ENCODE peak calls at places on chromosomes 16 and 17, in eight cellular contexts. J is PC-3, P is HCT116, U is GM23248, Y is OCI-LY7, A is MM.1S, N is GM23338, F is SK-N-SH. E is an unnamed sample.

GRCh38 chr16:48542020-48542473 is 67.9 kb downstream of the N4BP1 start:
- DNase-seq in A (no peak), P (no peak), N (peak), Y (peak), F (peak), J (peak), U (peak), E (peak)

GRCh38 chr17:81558941-81559806 is 7.0 kb upstream of the FAAP100 start:
- DNase-seq in F (no peak), J (no peak), N (peak), U (no peak), Y (no peak), P (no peak), A (no peak), E (peak)

GRCh38 chr17:8175795-8176196 is 384 bp downstream of the TMEM107 start:
- DNase-seq in A (no peak), Y (peak), J (no peak), P (no peak), F (no peak), N (no peak), U (peak), E (no peak)

GRCh38 chr16:80969114-80969484 is 37.6 kb downstream of the CMC2 start:
- DNase-seq in A (no peak), P (no peak), N (no peak), J (no peak), F (no peak), Y (no peak), U (no peak), E (no peak)

GRCh38 chr17:19755821-19756510 is 7.9 kb upstream of the ALDH3A1 start:
- DNase-seq in U (no peak), F (no peak), N (no peak), J (no peak), Y (no peak), A (no peak), P (no peak), E (no peak)

GRCh38 chr16:49488336-49488735 is 114.7 kb downstream of the C16orf78 start:
- DNase-seq in Y (no peak), A (no peak), J (no peak), F (no peak), P (no peak), U (no peak), N (no peak), E (no peak)

GRCh38 chr16:31420037-31420436 is 8.1 kb downstream of the COX6A2 start:
- DNase-seq in Y (no peak), U (no peak), J (no peak), F (no peak), P (no peak), N (no peak), A (no peak), E (no peak)

GRCh38 chr16:3577302-3577752 is at the start of gene NLRC3:
- DNase-seq in U (no peak), N (no peak), P (no peak), F (no peak), Y (peak), J (no peak), A (no peak), E (no peak)

GRCh38 chr16:4494746-4495490 is 18.7 kb downstream of the HMOX2 start:
- DNase-seq in A (no peak), J (peak), Y (no peak), N (no peak), U (peak), P (peak), F (no peak), E (no peak)

GRCh38 chr17:81926451-81927144 is 937 bp downstream of the MAFG start:
- DNase-seq in P (peak), A (peak), J (peak), N (peak), U (peak), Y (peak), F (peak), E (peak)

GRCh38 chr16:54927125-54928015 is 3.3 kb upstream of the IRX5 start:
- DNase-seq in A (peak), J (no peak), U (no peak), F (no peak), P (no peak), Y (peak), N (no peak), E (no peak)

GRCh38 chr17:42010898-42011516 is 6.2 kb downstream of the DNAJC7 start:
- DNase-seq in J (peak), A (no peak), Y (no peak), P (no peak), F (peak), N (peak), U (peak), E (peak)

GRCh38 chr17:28475151-28475900 is 1.9 kb downstream of the SLC13A2 start:
- DNase-seq in Y (no peak), U (no peak), J (peak), A (no peak), P (no peak), F (no peak), N (no peak), E (no peak)

GRCh38 chr16:85330694-85331188 is 218.5 kb upstream of the CIBAR2 start:
- DNase-seq in N (peak), U (peak), P (peak), A (peak), F (peak), J (peak), Y (peak), E (peak)

GRCh38 chr17:57915980-57916757 is 39.0 kb downstream of the CUEDC1 start:
- DNase-seq in P (no peak), F (peak), Y (no peak), A (no peak), J (no peak), N (peak), U (no peak), E (peak)

GRCh38 chr17:57911834-57912673 is 43.2 kb downstream of the CUEDC1 start:
- DNase-seq in U (peak), P (peak), F (no peak), J (peak), N (peak), Y (no peak), A (no peak), E (peak)

GRCh38 chr17:57913576-57914273 is 41.5 kb downstream of the CUEDC1 start:
- DNase-seq in U (peak), P (no peak), J (no peak), Y (no peak), A (no peak), F (no peak), N (no peak), E (no peak)

GRCh38 chr17:57915532-57915931 is 39.7 kb downstream of the CUEDC1 start:
- DNase-seq in A (no peak), U (no peak), Y (no peak), J (no peak), F (no peak), N (no peak), P (no peak), E (peak)

DNA sequence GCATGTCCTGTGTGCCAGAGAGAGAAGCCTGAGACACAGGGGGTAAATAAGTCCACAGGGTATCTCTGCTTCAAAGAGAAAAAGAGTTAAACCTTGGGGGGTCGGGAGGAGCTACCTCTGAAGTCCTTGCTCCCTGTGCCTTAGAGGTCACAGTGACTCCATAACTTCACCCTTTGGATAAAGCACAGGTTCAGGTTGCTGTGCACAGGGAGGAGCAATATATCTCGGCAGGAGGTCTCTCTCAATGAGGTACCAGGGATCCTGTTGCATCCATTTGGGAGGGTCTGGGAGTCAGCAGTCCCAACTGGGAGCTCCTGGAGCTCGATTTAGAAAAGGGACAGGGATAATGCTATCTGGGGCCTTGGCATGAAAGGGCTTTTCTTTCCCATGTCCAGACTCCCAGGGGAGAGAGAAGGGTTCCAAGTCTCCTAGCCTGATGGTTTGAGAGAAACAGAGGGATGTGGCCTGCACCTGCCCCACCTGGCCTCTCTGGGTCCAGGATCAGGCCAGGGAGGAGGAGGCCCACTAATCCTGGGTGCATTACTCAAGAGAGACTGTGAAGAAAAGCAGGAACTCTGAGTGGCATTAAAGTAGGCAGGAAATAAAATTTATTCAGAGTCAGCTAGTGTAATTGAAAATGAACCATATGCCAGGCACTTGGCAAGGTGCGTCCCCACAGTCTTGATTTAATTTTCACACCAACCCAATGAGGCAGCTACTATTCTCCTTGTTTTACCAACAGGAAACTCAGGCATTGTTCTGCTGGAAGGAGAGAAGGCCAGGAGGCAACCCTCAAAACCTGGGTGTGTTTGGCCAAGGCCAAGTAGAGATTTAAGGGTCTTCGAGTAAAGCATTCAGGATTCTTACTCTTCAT is 40.7 kb downstream of the CUEDC1 start:
- DNase-seq in Y (no peak), P (no peak), U (no peak), J (no peak), F (no peak), N (no peak), A (no peak), E (no peak)
- H3K27ac ChIP-seq in Y (no peak), P (no peak), U (no peak), J (no peak), F (no peak), N (no peak), A (no peak), E (no peak)

DNA sequence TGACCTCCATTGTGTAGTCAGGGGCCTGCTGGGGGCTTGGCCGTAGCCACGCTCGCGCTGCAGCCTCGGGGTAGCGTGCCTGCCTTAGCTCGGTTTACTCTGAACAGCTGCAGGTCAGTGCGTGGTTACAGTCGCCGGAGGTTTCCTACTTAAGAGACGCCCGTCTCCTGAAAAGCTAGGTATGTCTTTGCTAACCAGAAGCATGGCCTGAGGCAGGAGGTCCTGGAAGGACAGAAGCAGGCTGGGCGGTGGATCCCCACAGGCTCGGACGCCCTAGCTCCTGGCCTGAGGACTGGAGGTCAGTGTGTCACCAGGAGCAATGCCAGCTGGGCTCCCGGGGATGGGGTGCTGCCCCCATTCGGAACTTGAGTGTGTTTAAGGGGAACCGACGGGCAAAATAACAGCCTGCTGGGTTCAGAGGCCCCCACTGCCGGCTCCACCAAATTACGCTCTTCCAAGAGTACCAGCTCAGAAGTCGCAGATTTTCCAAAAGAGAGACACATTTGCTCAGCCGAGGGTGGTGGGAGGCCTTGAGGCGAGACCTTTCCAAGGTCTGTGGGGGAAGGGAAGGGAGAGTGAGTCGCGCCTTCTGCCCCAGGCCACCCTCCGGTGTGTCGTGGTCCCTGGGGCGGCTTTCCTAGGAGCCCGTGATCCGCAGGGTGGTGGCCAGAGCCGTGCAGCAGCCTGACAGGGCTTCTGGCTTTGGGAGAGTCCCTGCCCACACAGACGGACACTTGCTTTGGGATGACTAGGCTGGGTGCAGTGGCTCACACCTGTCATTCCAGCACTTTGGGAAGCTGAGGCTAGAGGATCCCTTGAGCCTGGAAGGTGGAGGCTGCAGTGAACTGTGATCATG is 3.9 kb upstream of the GNG13 start:
- DNase-seq in F (no peak), A (no peak), P (no peak), N (no peak), U (no peak), Y (no peak), J (no peak), E (no peak)
- H3K4me3 ChIP-seq in F (no peak), A (no peak), P (no peak), N (no peak), U (no peak), Y (no peak), J (no peak), E (no peak)

GRCh38 chr17:44086364-44087311 is 16.1 kb downstream of the G6PC3 start:
- DNase-seq in N (peak), U (peak), F (peak), J (peak), P (peak), A (no peak), Y (no peak), E (peak)
- TF ChIP-seq EZH2phosphoT487 in N (no peak), U (no peak), F (no peak), J (peak), P (no peak), A (no peak), Y (no peak), E (no peak)

GRCh38 chr17:74213897-74214386 is 571 bp downstream of the TTYH2 start:
- DNase-seq in U (no peak), N (peak), A (no peak), J (no peak), P (no peak), Y (peak), F (no peak), E (peak)

GRCh38 chr17:74212262-74212912 is 984 bp upstream of the TTYH2 start:
- DNase-seq in Y (no peak), F (no peak), A (no peak), P (no peak), N (peak), U (peak), J (peak), E (peak)

GRCh38 chr17:74214642-74215331 is 1.4 kb downstream of the TTYH2 start:
- DNase-seq in Y (no peak), U (no peak), N (no peak), P (no peak), J (no peak), A (no peak), F (no peak), E (no peak)

GRCh38 chr17:74211929-74212261 is 1.5 kb upstream of the TTYH2 start:
- DNase-seq in P (no peak), Y (no peak), J (no peak), U (peak), F (no peak), N (peak), A (no peak), E (no peak)

DNA sequence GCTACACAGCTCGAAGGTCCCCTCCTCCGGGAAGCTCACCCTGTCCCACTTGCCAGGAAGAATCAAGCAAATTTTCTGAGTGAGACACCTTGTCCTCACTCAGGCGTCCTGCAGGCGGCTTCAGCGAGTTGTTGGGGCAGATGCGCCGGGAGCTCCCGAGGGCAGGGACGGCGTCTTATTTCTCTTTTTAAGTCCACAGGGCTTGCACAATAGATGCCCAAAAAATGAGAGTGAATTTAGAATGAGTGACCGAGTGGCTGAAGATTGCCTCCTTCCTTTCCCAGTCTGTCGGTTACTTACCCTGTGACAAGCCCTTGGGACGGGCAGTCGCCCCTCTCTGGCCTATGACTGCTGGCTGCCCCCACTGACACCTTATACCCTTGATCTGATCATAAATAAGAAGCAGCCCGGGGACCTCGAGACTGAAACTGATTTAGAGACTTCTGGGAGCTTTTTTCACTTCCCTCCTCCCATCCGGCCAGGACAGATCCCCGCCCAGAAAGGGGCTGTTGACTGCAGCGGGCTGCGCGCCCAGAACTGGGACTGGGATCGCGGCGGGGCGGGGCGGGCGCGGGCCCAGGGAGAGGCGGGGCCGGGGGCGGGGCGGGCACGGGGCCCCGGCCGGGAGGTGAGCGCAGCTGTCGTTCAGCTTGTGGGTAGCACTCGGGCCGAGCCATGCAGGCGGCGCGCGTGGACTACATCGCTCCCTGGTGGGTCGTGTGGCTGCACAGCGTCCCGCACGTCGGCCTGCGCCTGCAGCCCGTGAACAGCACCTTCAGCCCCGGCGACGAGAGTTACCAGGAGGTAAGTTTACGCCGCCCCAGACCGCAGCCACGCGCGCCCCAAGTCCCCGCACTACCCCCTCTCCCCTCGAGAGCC is at the start of gene TTYH2:
- DNase-seq in Y (peak), J (peak), U (peak), N (peak), F (peak), P (peak), A (peak), E (peak)
- H3K27ac ChIP-seq in Y (peak), J (peak), U (peak), N (peak), F (peak), P (peak), A (peak), E (no peak)

GRCh38 chr17:76515291-76515949 is 14.2 kb upstream of the RHBDF2 start:
- DNase-seq in F (no peak), J (no peak), Y (no peak), U (peak), P (no peak), A (peak), N (no peak), E (no peak)
- H3K4me3 ChIP-seq in F (no peak), J (no peak), Y (no peak), U (peak), P (no peak), A (peak), N (no peak), E (no peak)

DNA sequence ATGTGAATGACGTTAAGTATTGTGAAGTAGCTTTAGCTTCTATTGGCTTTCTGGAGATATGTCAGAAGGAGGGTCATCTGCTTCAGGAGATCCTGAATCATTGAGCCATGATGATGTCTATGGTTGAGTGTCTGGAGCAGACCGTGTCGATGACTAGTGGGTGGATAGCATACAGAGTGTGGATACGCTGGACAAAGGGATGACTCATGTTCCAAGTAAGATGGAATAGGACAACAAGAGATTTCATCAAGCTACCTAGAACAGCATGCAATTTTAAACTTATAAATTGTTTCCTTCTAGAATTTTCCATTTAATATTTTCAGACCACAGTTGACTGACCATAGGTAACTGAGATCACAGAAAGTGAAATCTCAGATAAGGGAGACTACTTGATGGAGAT is 116.0 kb upstream of the RBBP6 start:
- DNase-seq in Y (no peak), U (no peak), N (no peak), P (no peak), F (no peak), A (no peak), J (no peak), E (no peak)
- TF ChIP-seq EZH2phosphoT487 in Y (no peak), U (no peak), N (no peak), P (no peak), F (no peak), A (no peak), J (no peak), E (no peak)

DNA sequence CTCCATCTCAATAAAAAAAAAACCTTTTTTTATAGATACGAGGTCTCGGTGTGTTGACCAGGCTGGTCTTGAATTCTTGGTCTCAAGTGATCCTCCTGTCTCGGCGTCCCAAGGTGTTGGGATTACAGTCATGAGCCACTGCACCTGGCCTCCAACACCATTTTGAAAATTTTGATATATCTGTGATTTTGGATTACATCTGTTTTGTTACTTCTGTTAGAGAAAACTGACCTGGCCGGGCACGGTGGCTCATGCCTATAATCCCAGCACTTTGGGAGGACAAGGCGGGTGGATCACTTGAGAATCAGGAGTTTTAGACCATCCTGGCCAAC is 18.6 kb downstream of the RMI2 start:
- DNase-seq in A (no peak), J (no peak), P (no peak), U (no peak), N (no peak), Y (no peak), F (no peak), E (no peak)
- H3K27ac ChIP-seq in A (peak), J (peak), P (no peak), U (peak), N (peak), Y (no peak), F (no peak), E (no peak)